ENCODE peak calls at places on chromosomes 12 and 14, in five cellular contexts. One of them, this sample, is unnamed.
A peak's percentile ranks its signal among the peaks of the same experiment; 100 is the strongest.

GRCh38 chr14:93970967-93971634 is 5.3 kb downstream of the ASB2 start:
- DNase-seq in neural progenitor cell: no peak
- DNase-seq in upper lobe of right lung: no peak
- DNase-seq in suprapubic skin: no peak
- DNase-seq in lung: no peak
- DNase-seq in this sample: peak; percentile 59

GRCh38 chr12:120496353-120497340 is 734 bp downstream of the DYNLL1 start:
- DNase-seq in neural progenitor cell: peak; percentile 84
- DNase-seq in upper lobe of right lung: peak; percentile 82
- DNase-seq in suprapubic skin: peak; percentile 74
- DNase-seq in lung: peak; percentile 61
- DNase-seq in this sample: peak; percentile 26

GRCh38 chr12:41334390-41334789 is 146.3 kb downstream of the PDZRN4 start:
- DNase-seq in neural progenitor cell: peak; percentile 7
- DNase-seq in upper lobe of right lung: no peak
- DNase-seq in suprapubic skin: no peak
- DNase-seq in lung: no peak
- DNase-seq in this sample: no peak

GRCh38 chr12:71208053-71208685 is 50.4 kb upstream of the TSPAN8 start:
- DNase-seq in neural progenitor cell: peak; percentile 35
- DNase-seq in upper lobe of right lung: no peak
- DNase-seq in suprapubic skin: no peak
- DNase-seq in lung: no peak
- DNase-seq in this sample: no peak

GRCh38 chr12:7479784-7480183 is 23.8 kb downstream of the CD163 start:
- DNase-seq in neural progenitor cell: no peak
- DNase-seq in upper lobe of right lung: no peak
- DNase-seq in suprapubic skin: no peak
- DNase-seq in lung: no peak
- DNase-seq in this sample: no peak

GRCh38 chr12:15728118-15728598 is 61.0 kb downstream of the EPS8 start:
- DNase-seq in neural progenitor cell: no peak
- DNase-seq in upper lobe of right lung: no peak
- DNase-seq in suprapubic skin: no peak
- DNase-seq in lung: no peak
- DNase-seq in this sample: no peak

GRCh38 chr14:36874396-36875138 is 212.9 kb downstream of the PAX9 start:
- DNase-seq in neural progenitor cell: no peak
- DNase-seq in upper lobe of right lung: no peak
- DNase-seq in suprapubic skin: no peak
- DNase-seq in lung: no peak
- DNase-seq in this sample: no peak

GRCh38 chr12:62250671-62251608 is 9.3 kb upstream of the USP15 start:
- DNase-seq in neural progenitor cell: no peak
- DNase-seq in upper lobe of right lung: no peak
- DNase-seq in suprapubic skin: no peak
- DNase-seq in lung: no peak
- DNase-seq in this sample: peak; percentile 13

GRCh38 chr14:76918176-76918750 is 92.1 kb downstream of the LRRC74A start:
- DNase-seq in neural progenitor cell: no peak
- DNase-seq in upper lobe of right lung: peak; percentile 76
- DNase-seq in suprapubic skin: peak; percentile 87
- DNase-seq in lung: peak; percentile 74
- DNase-seq in this sample: peak; percentile 34

GRCh38 chr14:100307215-100308111 is 1.2 kb upstream of the SLC25A29 start:
- DNase-seq in neural progenitor cell: peak; percentile 62
- DNase-seq in upper lobe of right lung: peak; percentile 73
- DNase-seq in suprapubic skin: no peak
- DNase-seq in lung: no peak
- DNase-seq in this sample: no peak

GRCh38 chr12:31250179-31250578 is 75.8 kb downstream of the SINHCAF start:
- DNase-seq in neural progenitor cell: no peak
- DNase-seq in upper lobe of right lung: no peak
- DNase-seq in suprapubic skin: no peak
- DNase-seq in lung: no peak
- DNase-seq in this sample: no peak

GRCh38 chr14:63486729-63487128 is 56.4 kb downstream of the PPP2R5E start:
- DNase-seq in neural progenitor cell: no peak
- DNase-seq in upper lobe of right lung: no peak
- DNase-seq in suprapubic skin: no peak
- DNase-seq in lung: no peak
- DNase-seq in this sample: no peak

GRCh38 chr14:39085933-39086332 is 17.1 kb downstream of the SEC23A start:
- DNase-seq in neural progenitor cell: no peak
- DNase-seq in upper lobe of right lung: no peak
- DNase-seq in suprapubic skin: no peak
- DNase-seq in lung: no peak
- DNase-seq in this sample: no peak

GRCh38 chr12:31959051-31959700 is at the start of gene RESF1:
- DNase-seq in neural progenitor cell: peak; percentile 95
- DNase-seq in upper lobe of right lung: peak; percentile 95
- DNase-seq in suprapubic skin: peak; percentile 88
- DNase-seq in lung: peak; percentile 89
- DNase-seq in this sample: peak; percentile 92

GRCh38 chr12:63944036-63944579 is 99.6 kb downstream of the SRGAP1 start:
- DNase-seq in neural progenitor cell: no peak
- DNase-seq in upper lobe of right lung: no peak
- DNase-seq in suprapubic skin: no peak
- DNase-seq in lung: no peak
- DNase-seq in this sample: no peak

GRCh38 chr12:131636940-131637750 is 73.7 kb upstream of the SFSWAP start:
- DNase-seq in neural progenitor cell: no peak
- DNase-seq in upper lobe of right lung: no peak
- DNase-seq in suprapubic skin: no peak
- DNase-seq in lung: no peak
- DNase-seq in this sample: no peak

GRCh38 chr14:93035917-93036651 is 79.6 kb downstream of the ITPK1 start:
- DNase-seq in neural progenitor cell: peak; percentile 40
- DNase-seq in upper lobe of right lung: no peak
- DNase-seq in suprapubic skin: no peak
- DNase-seq in lung: no peak
- DNase-seq in this sample: peak; percentile 44

GRCh38 chr14:23805761-23806160 is 147.8 kb upstream of the DHRS4 start:
- DNase-seq in neural progenitor cell: no peak
- DNase-seq in upper lobe of right lung: no peak
- DNase-seq in suprapubic skin: no peak
- DNase-seq in lung: no peak
- DNase-seq in this sample: no peak

GRCh38 chr14:92316937-92317336 is 6.0 kb upstream of the SLC24A4 start:
- DNase-seq in neural progenitor cell: no peak
- DNase-seq in upper lobe of right lung: no peak
- DNase-seq in suprapubic skin: no peak
- DNase-seq in lung: no peak
- DNase-seq in this sample: no peak

GRCh38 chr12:132495165-132495544 is 5.2 kb downstream of the FBRSL1 start:
- DNase-seq in neural progenitor cell: no peak
- DNase-seq in upper lobe of right lung: no peak
- DNase-seq in suprapubic skin: no peak
- DNase-seq in lung: no peak
- DNase-seq in this sample: no peak

GRCh38 chr12:9334026-9334692 is 126.0 kb upstream of the PZP start:
- DNase-seq in neural progenitor cell: no peak
- DNase-seq in upper lobe of right lung: no peak
- DNase-seq in suprapubic skin: no peak
- DNase-seq in lung: no peak
- DNase-seq in this sample: no peak

GRCh38 chr12:8554451-8555195 is 13.9 kb upstream of the CLEC4E start:
- DNase-seq in neural progenitor cell: no peak
- DNase-seq in upper lobe of right lung: no peak
- DNase-seq in suprapubic skin: no peak
- DNase-seq in lung: no peak
- DNase-seq in this sample: no peak

GRCh38 chr14:43369710-43370109 is 1137.4 kb downstream of the FSCB start:
- DNase-seq in neural progenitor cell: no peak
- DNase-seq in upper lobe of right lung: no peak
- DNase-seq in suprapubic skin: no peak
- DNase-seq in lung: no peak
- DNase-seq in this sample: no peak

GRCh38 chr14:53011053-53011462 is 60.2 kb upstream of the FERMT2 start:
- DNase-seq in neural progenitor cell: peak; percentile 65
- DNase-seq in upper lobe of right lung: no peak
- DNase-seq in suprapubic skin: peak; percentile 87
- DNase-seq in lung: peak; percentile 66
- DNase-seq in this sample: peak; percentile 96

GRCh38 chr14:39339003-39339402 is 93.2 kb downstream of the FBXO33 start:
- DNase-seq in neural progenitor cell: peak; percentile 76
- DNase-seq in upper lobe of right lung: no peak
- DNase-seq in suprapubic skin: no peak
- DNase-seq in lung: no peak
- DNase-seq in this sample: no peak

GRCh38 chr14:99758121-99758871 is 34.9 kb upstream of the EML1 start:
- DNase-seq in neural progenitor cell: peak; percentile 32
- DNase-seq in upper lobe of right lung: no peak
- DNase-seq in suprapubic skin: peak; percentile 67
- DNase-seq in lung: no peak
- DNase-seq in this sample: no peak

GRCh38 chr12:109630107-109630506 is 56.5 kb downstream of the MVK start:
- DNase-seq in neural progenitor cell: no peak
- DNase-seq in upper lobe of right lung: no peak
- DNase-seq in suprapubic skin: no peak
- DNase-seq in lung: no peak
- DNase-seq in this sample: no peak

GRCh38 chr14:78227466-78228077 is 57.4 kb downstream of the NRXN3 start:
- DNase-seq in neural progenitor cell: no peak
- DNase-seq in upper lobe of right lung: no peak
- DNase-seq in suprapubic skin: no peak
- DNase-seq in lung: no peak
- DNase-seq in this sample: no peak

GRCh38 chr14:37406095-37406494 is 189.0 kb downstream of the FOXA1 start:
- DNase-seq in neural progenitor cell: no peak
- DNase-seq in upper lobe of right lung: no peak
- DNase-seq in suprapubic skin: no peak
- DNase-seq in lung: no peak
- DNase-seq in this sample: no peak

GRCh38 chr12:51975196-51975595 is 23.7 kb downstream of the ACVR1B start:
- DNase-seq in neural progenitor cell: no peak
- DNase-seq in upper lobe of right lung: no peak
- DNase-seq in suprapubic skin: no peak
- DNase-seq in lung: no peak
- DNase-seq in this sample: no peak

GRCh38 chr14:67618617-67619063 is 1.1 kb upstream of the ARG2 start:
- DNase-seq in neural progenitor cell: peak; percentile 62
- DNase-seq in upper lobe of right lung: no peak
- DNase-seq in suprapubic skin: no peak
- DNase-seq in lung: no peak
- DNase-seq in this sample: no peak

GRCh38 chr12:110688446-110689001 is 391 bp downstream of the HVCN1 start:
- DNase-seq in neural progenitor cell: peak; percentile 36
- DNase-seq in upper lobe of right lung: no peak
- DNase-seq in suprapubic skin: no peak
- DNase-seq in lung: no peak
- DNase-seq in this sample: no peak

GRCh38 chr12:110686294-110686903 is 2.5 kb downstream of the HVCN1 start:
- DNase-seq in neural progenitor cell: no peak
- DNase-seq in upper lobe of right lung: no peak
- DNase-seq in suprapubic skin: no peak
- DNase-seq in lung: no peak
- DNase-seq in this sample: no peak

GRCh38 chr12:110687770-110688169 is 1.1 kb downstream of the HVCN1 start:
- DNase-seq in neural progenitor cell: no peak
- DNase-seq in upper lobe of right lung: no peak
- DNase-seq in suprapubic skin: no peak
- DNase-seq in lung: no peak
- DNase-seq in this sample: no peak

GRCh38 chr12:110683888-110684287 is 5.0 kb downstream of the HVCN1 start:
- DNase-seq in neural progenitor cell: no peak
- DNase-seq in upper lobe of right lung: no peak
- DNase-seq in suprapubic skin: no peak
- DNase-seq in lung: no peak
- DNase-seq in this sample: no peak

DNA sequence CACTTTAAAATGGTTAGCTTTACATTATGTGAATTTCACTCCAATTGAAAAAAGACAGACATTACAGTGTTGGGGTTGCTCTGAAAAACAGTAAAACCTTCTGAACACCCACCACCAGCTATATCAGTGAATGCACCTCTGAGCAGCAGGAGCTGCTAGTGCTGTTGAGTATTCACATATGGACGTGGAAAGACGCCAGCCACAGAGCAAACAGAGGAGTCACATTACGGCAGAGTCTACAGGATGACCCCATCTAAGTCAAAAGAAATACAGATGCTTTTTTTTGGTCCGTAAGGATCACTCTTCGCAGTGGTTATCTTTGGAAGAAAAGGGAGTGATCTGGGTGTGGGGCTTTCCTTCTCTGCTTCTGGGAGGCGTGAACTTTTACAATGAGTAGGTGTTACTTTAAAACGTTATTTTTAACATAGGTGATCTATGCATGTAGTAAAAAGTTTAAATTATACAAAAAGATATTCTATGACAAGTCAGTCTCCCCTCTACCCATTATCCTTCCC is 4.5 kb downstream of the HVCN1 start:
- DNase-seq in neural progenitor cell: no peak
- DNase-seq in upper lobe of right lung: no peak
- DNase-seq in suprapubic skin: no peak
- DNase-seq in lung: no peak
- DNase-seq in this sample: peak; percentile 37
- H3K4me3 ChIP-seq in neural progenitor cell: no peak overlapping the region
- H3K4me3 ChIP-seq in upper lobe of right lung: no peak overlapping the region
- H3K4me3 ChIP-seq in suprapubic skin: no peak overlapping the region
- H3K4me3 ChIP-seq in lung: no peak overlapping the region
- H3K4me3 ChIP-seq in this sample: no peak overlapping the region

GRCh38 chr12:56358836-56359532 is 923 bp downstream of the STAT2 start:
- DNase-seq in neural progenitor cell: no peak
- DNase-seq in upper lobe of right lung: no peak
- DNase-seq in suprapubic skin: no peak
- DNase-seq in lung: no peak
- DNase-seq in this sample: peak; percentile 21
- H3K27ac ChIP-seq in neural progenitor cell: peak overlapping the region; percentile 8
- H3K27ac ChIP-seq in upper lobe of right lung: peak overlapping the region; percentile 98
- H3K27ac ChIP-seq in suprapubic skin: peak overlapping the region; percentile 92
- H3K27ac ChIP-seq in lung: peak overlapping the region; percentile 74
- H3K27ac ChIP-seq in this sample: no peak overlapping the region

GRCh38 chr14:61569783-61570182 is 125.5 kb upstream of the HIF1A start:
- DNase-seq in neural progenitor cell: no peak
- DNase-seq in upper lobe of right lung: peak; percentile 76
- DNase-seq in suprapubic skin: peak; percentile 74
- DNase-seq in lung: peak; percentile 72
- DNase-seq in this sample: no peak
- H3K4me1 ChIP-seq in neural progenitor cell: peaks cover 48% of the 10 kb centered on the region
- H3K4me1 ChIP-seq in upper lobe of right lung: peaks cover 41% of the 10 kb centered on the region
- H3K4me1 ChIP-seq in suprapubic skin: peaks cover 65% of the 10 kb centered on the region
- H3K4me1 ChIP-seq in lung: peaks cover 24% of the 10 kb centered on the region
- H3K4me1 ChIP-seq in this sample: peaks cover 35% of the 10 kb centered on the region

DNA sequence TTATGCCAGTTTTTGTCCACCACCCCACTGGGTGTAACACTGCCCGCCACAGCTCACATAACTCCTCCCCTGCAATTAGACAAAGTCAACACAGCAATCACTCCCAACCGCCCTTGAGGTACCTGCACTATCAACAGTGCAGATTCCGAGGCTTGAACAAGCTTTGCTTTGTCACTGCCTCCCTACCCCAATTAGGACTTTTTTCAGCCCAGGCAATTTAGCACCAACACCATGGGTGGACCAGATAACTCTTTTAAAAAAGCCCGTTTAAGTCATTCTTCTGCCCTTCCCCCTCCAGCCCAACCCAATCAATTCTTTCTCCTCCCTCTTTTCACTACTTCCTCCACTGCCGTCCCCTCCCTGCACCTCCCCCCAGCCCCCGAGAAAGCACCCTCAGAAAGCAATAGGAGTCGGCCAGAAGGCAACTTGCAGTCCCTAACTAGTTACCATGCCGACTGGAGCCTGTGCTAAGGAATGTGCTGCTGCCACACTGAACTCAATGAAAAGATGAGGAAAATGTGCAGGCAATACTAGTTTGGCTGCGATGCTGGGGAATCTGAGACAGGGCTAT is 45.7 kb upstream of the OTX2 start:
- DNase-seq in neural progenitor cell: peak; percentile 90
- DNase-seq in upper lobe of right lung: no peak
- DNase-seq in suprapubic skin: no peak
- DNase-seq in lung: no peak
- DNase-seq in this sample: peak; percentile 7
- H3K4me3 ChIP-seq in neural progenitor cell: peak overlapping the region; percentile 39
- H3K4me3 ChIP-seq in upper lobe of right lung: no peak overlapping the region
- H3K4me3 ChIP-seq in suprapubic skin: no peak overlapping the region
- H3K4me3 ChIP-seq in lung: no peak overlapping the region
- H3K4me3 ChIP-seq in this sample: no peak overlapping the region

This sample was measured in SJCRH30.